ENCODE peak calls at places on chromosomes 4 and X, in nine cellular contexts. R, V, W, G, X, N, E, F and U are unnamed samples.

GRCh38 chrX:138945219-138945618 is 233.7 kb upstream of the FGF13 start:
- DNase-seq in R (no peak), V (peak), W (no peak), G (peak), X (no peak), N (no peak), E (no peak), F (no peak), U (no peak)

GRCh38 chr4:155805016-155805415 is 46.2 kb downstream of the GUCY1B1 start:
- DNase-seq in R (no peak), V (no peak), W (no peak), G (peak), X (no peak), N (no peak), E (no peak), F (no peak), U (no peak)

GRCh38 chr4:183074288-183074990 is 24.6 kb upstream of the WWC2 start:
- DNase-seq in R (peak), V (peak), W (no peak), G (no peak), X (no peak), N (no peak), E (no peak), F (no peak), U (peak)

GRCh38 chr4:107801766-107802211 is 22.9 kb upstream of the SGMS2 start:
- DNase-seq in R (peak), V (no peak), W (no peak), G (peak), X (no peak), N (no peak), E (no peak), F (peak), U (no peak)

GRCh38 chr4:16029329-16029728 is 54.5 kb downstream of the PROM1 start:
- DNase-seq in R (no peak), V (no peak), W (no peak), G (peak), X (no peak), N (no peak), E (no peak), F (no peak), U (no peak)

GRCh38 chr4:128371004-128371777 is 83.6 kb upstream of the PGRMC2 start:
- DNase-seq in R (no peak), V (no peak), W (no peak), G (no peak), X (no peak), N (no peak), E (no peak), F (no peak), U (no peak)

GRCh38 chr4:102759835-102760644 is 728 bp downstream of the MANBA start:
- DNase-seq in R (peak), V (no peak), W (peak), G (peak), X (no peak), N (no peak), E (peak), F (no peak), U (peak)

GRCh38 chr4:116055857-116056827 is 942.7 kb upstream of the NDST4 start:
- DNase-seq in R (peak), V (no peak), W (no peak), G (peak), X (no peak), N (no peak), E (no peak), F (peak), U (peak)

GRCh38 chr4:177119021-177119461 is 190.6 kb upstream of the NEIL3 start:
- DNase-seq in R (no peak), V (no peak), W (no peak), G (no peak), X (no peak), N (no peak), E (no peak), F (no peak), U (no peak)

GRCh38 chrX:19931146-19931545 is 43.7 kb upstream of the SH3KBP1 start:
- DNase-seq in R (no peak), V (no peak), W (no peak), G (no peak), X (no peak), N (no peak), E (no peak), F (no peak), U (no peak)

GRCh38 chr4:24816797-24817196 is 21.4 kb downstream of the SOD3 start:
- DNase-seq in R (no peak), V (no peak), W (no peak), G (no peak), X (no peak), N (peak), E (no peak), F (no peak), U (peak)

GRCh38 chr4:113888006-113888405 is 91.4 kb downstream of the ARSJ start:
- DNase-seq in R (no peak), V (no peak), W (no peak), G (no peak), X (no peak), N (no peak), E (no peak), F (no peak), U (no peak)

GRCh38 chr4:66091801-66092200 is 421.5 kb upstream of the EPHA5 start:
- DNase-seq in R (no peak), V (no peak), W (no peak), G (no peak), X (no peak), N (no peak), E (no peak), F (no peak), U (no peak)

GRCh38 chr4:144456196-144456595 is 189.8 kb upstream of the HHIP start:
- DNase-seq in R (no peak), V (no peak), W (no peak), G (no peak), X (no peak), N (no peak), E (no peak), F (no peak), U (no peak)

GRCh38 chr4:69156913-69157312 is 57.6 kb downstream of the UGT2B11 start:
- DNase-seq in R (peak), V (peak), W (no peak), G (no peak), X (no peak), N (no peak), E (no peak), F (peak), U (peak)

GRCh38 chr4:3106339-3107186 is 32.1 kb downstream of the HTT start:
- DNase-seq in R (peak), V (peak), W (peak), G (peak), X (peak), N (peak), E (peak), F (peak), U (peak)

GRCh38 chr4:74623041-74623440 is 171.3 kb downstream of the BTC start:
- DNase-seq in R (peak), V (no peak), W (no peak), G (peak), X (no peak), N (no peak), E (no peak), F (peak), U (peak)

GRCh38 chr4:79255793-79256192 is 70.1 kb downstream of the NAA11 start:
- DNase-seq in R (no peak), V (peak), W (no peak), G (no peak), X (no peak), N (no peak), E (no peak), F (no peak), U (peak)

GRCh38 chrX:36908801-36909403 is 99.3 kb upstream of the FAM47C start:
- DNase-seq in R (peak), V (no peak), W (no peak), G (peak), X (no peak), N (no peak), E (no peak), F (peak), U (peak)

GRCh38 chr4:10926025-10926424 is 241.5 kb upstream of the CLNK start:
- DNase-seq in R (no peak), V (no peak), W (no peak), G (peak), X (no peak), N (no peak), E (no peak), F (no peak), U (peak)

GRCh38 chr4:173529505-173530325 is at the start of gene HAND2:
- DNase-seq in R (no peak), V (peak), W (peak), G (peak), X (peak), N (no peak), E (peak), F (no peak), U (peak)

GRCh38 chrX:17830211-17830610 is 30.9 kb downstream of the RAI2 start:
- DNase-seq in R (no peak), V (no peak), W (no peak), G (no peak), X (no peak), N (no peak), E (no peak), F (no peak), U (no peak)

GRCh38 chrX:19698125-19698524 is 182.8 kb upstream of the MAP3K15 start:
- DNase-seq in R (no peak), V (no peak), W (no peak), G (peak), X (no peak), N (no peak), E (no peak), F (no peak), U (no peak)

GRCh38 chr4:159398236-159398638 is 295.4 kb downstream of the RAPGEF2 start:
- DNase-seq in R (no peak), V (no peak), W (no peak), G (peak), X (no peak), N (no peak), E (no peak), F (no peak), U (no peak)